ENCODE peak calls at places on chromosome 16, in seven cellular contexts. I is lower leg skin, L is OCI-LY7, N is breast epithelium, B is fibroblast of lung, O is stomach, H is H1. W is an unnamed sample.

GRCh38 chr16:72637306-72637705 is 410.6 kb downstream of the ZFHX3 start:
- DNase-seq in I (no peak), L (no peak), N (no peak), B (peak; percentile 79), O (no peak), H (no peak), W (no peak)

GRCh38 chr16:23227529-23227928 is 45.0 kb downstream of the SCNN1G start:
- DNase-seq in I (no peak), L (peak; percentile 3), N (no peak), B (no peak), O (no peak), H (no peak), W (no peak)

GRCh38 chr16:19499481-19499880 is 22.4 kb downstream of the GDE1 start:
- DNase-seq in I (no peak), L (no peak), N (no peak), B (no peak), O (no peak), H (no peak), W (no peak)

GRCh38 chr16:69201787-69202186 is 14.8 kb downstream of the SNTB2 start:
- DNase-seq in I (no peak), L (no peak), N (no peak), B (no peak), O (no peak), H (no peak), W (no peak)

GRCh38 chr16:83345846-83346245 is 461.9 kb upstream of the HSBP1 start:
- DNase-seq in I (no peak), L (no peak), N (no peak), B (no peak), O (no peak), H (no peak), W (no peak)

GRCh38 chr16:69327585-69328310 is 2.6 kb downstream of the PDF start:
- DNase-seq in I (peak; percentile 50), L (no peak), N (no peak), B (no peak), O (no peak), H (no peak), W (no peak)

GRCh38 chr16:68737730-68738590 is 868 bp downstream of the CDH1 start:
- DNase-seq in I (no peak), L (no peak), N (peak; percentile 82), B (no peak), O (peak; percentile 87), H (peak; percentile 74), W (peak; percentile 63)

GRCh38 chr16:88888778-88889387 is 22.4 kb upstream of the PABPN1L start:
- DNase-seq in I (no peak), L (no peak), N (no peak), B (no peak), O (no peak), H (no peak), W (no peak)

GRCh38 chr16:24036614-24037013 is 200.8 kb downstream of the PRKCB start:
- DNase-seq in I (no peak), L (peak; percentile 55), N (no peak), B (peak; percentile 42), O (peak; percentile 28), H (peak; percentile 70), W (no peak)

GRCh38 chr16:35188288-35189155 is 1729.1 kb downstream of the TP53TG3F start:
- DNase-seq in I (peak; percentile 79), L (peak; percentile 1), N (no peak), B (no peak), O (no peak), H (no peak), W (no peak)

GRCh38 chr16:86953631-86954465 is 363.3 kb downstream of the C16orf95 start:
- DNase-seq in I (no peak), L (no peak), N (no peak), B (no peak), O (no peak), H (no peak), W (no peak)

GRCh38 chr16:24689128-24689527 is 40.3 kb upstream of the TNRC6A start:
- DNase-seq in I (no peak), L (peak; percentile 20), N (no peak), B (peak; percentile 61), O (no peak), H (no peak), W (no peak)

GRCh38 chr16:28924399-28924761 is 658 bp downstream of the RABEP2 start:
- DNase-seq in I (peak; percentile 88), L (no peak), N (no peak), B (no peak), O (no peak), H (no peak), W (no peak)

GRCh38 chr16:11797957-11798299 is 870 bp upstream of the ZC3H7A start:
- DNase-seq in I (peak; percentile 86), L (peak; percentile 42), N (no peak), B (no peak), O (no peak), H (no peak), W (no peak)

GRCh38 chr16:86730086-86730485 is 151.7 kb downstream of the FOXL1 start:
- DNase-seq in I (no peak), L (no peak), N (no peak), B (no peak), O (no peak), H (no peak), W (no peak)

GRCh38 chr16:27779719-27780161 is 229.8 kb downstream of the KATNIP start:
- DNase-seq in I (no peak), L (peak; percentile 29), N (no peak), B (peak; percentile 58), O (peak; percentile 28), H (peak; percentile 88), W (no peak)

GRCh38 chr16:73048292-73049050 is 543 bp upstream of the ZFHX3 start:
- DNase-seq in I (no peak), L (no peak), N (no peak), B (peak; percentile 40), O (peak; percentile 50), H (no peak), W (peak; percentile 67)

GRCh38 chr16:81697886-81698635 is 81.0 kb upstream of the PLCG2 start:
- DNase-seq in I (no peak), L (no peak), N (no peak), B (peak; percentile 55), O (no peak), H (no peak), W (no peak)

GRCh38 chr16:56869513-56870270 is 4.7 kb downstream of the SLC12A3 start:
- DNase-seq in I (no peak), L (peak; percentile 74), N (no peak), B (no peak), O (no peak), H (peak; percentile 67), W (no peak)

GRCh38 chr16:5979905-5980550 is 882.4 kb upstream of the EEF2KMT start:
- DNase-seq in I (no peak), L (no peak), N (no peak), B (no peak), O (no peak), H (no peak), W (no peak)

GRCh38 chr16:11679250-11679649 is 11.0 kb downstream of the SNN start:
- DNase-seq in I (no peak), L (no peak), N (no peak), B (no peak), O (no peak), H (no peak), W (no peak)

GRCh38 chr16:10608687-10609409 is 28.4 kb upstream of the EMP2 start:
- DNase-seq in I (no peak), L (no peak), N (no peak), B (peak; percentile 42), O (no peak), H (no peak), W (no peak)

GRCh38 chr16:81889896-81890634 is 111.0 kb downstream of the PLCG2 start:
- DNase-seq in I (no peak), L (peak; percentile 65), N (no peak), B (peak; percentile 69), O (peak; percentile 66), H (peak; percentile 79), W (no peak)

GRCh38 chr16:29675811-29676643 is 3.0 kb upstream of the QPRT start:
- DNase-seq in I (no peak), L (peak; percentile 72), N (no peak), B (peak; percentile 31), O (no peak), H (no peak), W (no peak)

GRCh38 chr16:47244206-47244605 is 100.5 kb upstream of the NETO2 start:
- DNase-seq in I (no peak), L (no peak), N (no peak), B (no peak), O (no peak), H (no peak), W (no peak)

GRCh38 chr16:67528222-67528869 is at the start of gene RIPOR1:
- DNase-seq in I (peak; percentile 92), L (peak; percentile 1), N (no peak), B (no peak), O (peak; percentile 65), H (peak; percentile 67), W (peak; percentile 56)
- TF ChIP-seq CTCF in I (no peak), L (no peak), N (no peak), B (no peak), O (no peak), H (no peak), W (no peak)

GRCh38 chr16:3879887-3880564 is 487 bp downstream of the CREBBP start:
- DNase-seq in I (peak; percentile 94), L (peak; percentile 80), N (peak; percentile 75), B (peak; percentile 58), O (peak; percentile 79), H (no peak), W (peak; percentile 81)
- TF ChIP-seq CTCF in I (no peak), L (no peak), N (no peak), B (peak; percentile 12), O (no peak), H (no peak), W (no peak)

GRCh38 chr16:77951788-77952187 is 70.6 kb upstream of the CLEC3A start:
- DNase-seq in I (no peak), L (peak; percentile 33), N (no peak), B (no peak), O (no peak), H (no peak), W (no peak)
- TF ChIP-seq CTCF in I (no peak), L (peak; percentile 71), N (no peak), B (no peak), O (no peak), H (peak; percentile 62), W (no peak)

GRCh38 chr16:893360-893759 is 77.4 kb downstream of the LMF1 start:
- DNase-seq in I (no peak), L (no peak), N (no peak), B (no peak), O (no peak), H (no peak), W (peak; percentile 59)

GRCh38 chr16:896261-897199 is 74.3 kb downstream of the LMF1 start:
- DNase-seq in I (no peak), L (no peak), N (no peak), B (no peak), O (no peak), H (no peak), W (peak; percentile 68)

GRCh38 chr16:895371-895770 is 75.4 kb downstream of the LMF1 start:
- DNase-seq in I (no peak), L (no peak), N (no peak), B (no peak), O (no peak), H (no peak), W (peak; percentile 59)

GRCh38 chr16:894136-894535 is 76.6 kb downstream of the LMF1 start:
- DNase-seq in I (no peak), L (no peak), N (peak; percentile 65), B (no peak), O (no peak), H (no peak), W (no peak)

DNA sequence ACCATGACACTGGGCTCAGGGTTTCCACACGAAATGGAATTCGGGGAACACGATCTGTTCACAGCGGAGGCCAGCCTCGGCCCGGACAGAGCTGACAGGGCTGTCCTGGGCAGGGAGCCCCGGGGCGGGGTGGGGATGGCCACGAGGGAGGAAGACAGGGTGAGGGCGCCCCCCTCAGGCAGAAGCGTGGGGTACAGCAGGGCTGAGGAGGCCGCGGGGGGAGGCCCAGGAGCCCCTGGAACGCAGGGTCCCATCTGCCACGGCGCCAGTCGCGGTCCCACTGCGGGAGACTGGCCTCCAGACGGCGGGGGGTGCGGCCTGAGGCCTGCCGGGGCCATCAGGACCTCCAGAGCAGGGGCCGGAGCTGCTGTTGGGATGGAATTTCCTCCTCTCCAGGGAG is 75.9 kb downstream of the LMF1 start:
- DNase-seq in I (no peak), L (no peak), N (no peak), B (no peak), O (no peak), H (peak; percentile 85), W (peak; percentile 76)
- TF ChIP-seq CTCF in I (no peak), L (peak; percentile 34), N (no peak), B (no peak), O (no peak), H (peak; percentile 61), W (no peak)